ENCODE peak calls at places on chromosomes 13 and 19, in five cellular contexts. One of them, this sample, is unnamed.

GRCh38 chr19:4077800-4078683 is 11.3 kb upstream of the ZBTB7A start:
- DNase-seq in IMR-90: no peak
- DNase-seq in BE2C: no peak
- DNase-seq in vagina: no peak
- DNase-seq in uterus: peak
- DNase-seq in this sample: peak

GRCh38 chr13:111962431-111962891 is 104.5 kb upstream of the SOX1 start:
- DNase-seq in IMR-90: no peak
- DNase-seq in BE2C: no peak
- DNase-seq in vagina: no peak
- DNase-seq in uterus: no peak
- DNase-seq in this sample: no peak

GRCh38 chr19:51431124-51431523 is 13.7 kb upstream of the SIGLEC10 start:
- DNase-seq in IMR-90: no peak
- DNase-seq in BE2C: no peak
- DNase-seq in vagina: no peak
- DNase-seq in uterus: no peak
- DNase-seq in this sample: no peak

GRCh38 chr13:47661076-47661475 is 340.0 kb downstream of the SUCLA2 start:
- DNase-seq in IMR-90: peak
- DNase-seq in BE2C: no peak
- DNase-seq in vagina: no peak
- DNase-seq in uterus: no peak
- DNase-seq in this sample: no peak

GRCh38 chr19:18385675-18386542 is at the start of gene GDF15:
- DNase-seq in IMR-90: peak
- DNase-seq in BE2C: peak
- DNase-seq in vagina: no peak
- DNase-seq in uterus: peak
- DNase-seq in this sample: peak

GRCh38 chr13:23612182-23612581 is 42.0 kb downstream of the TNFRSF19 start:
- DNase-seq in IMR-90: no peak
- DNase-seq in BE2C: no peak
- DNase-seq in vagina: no peak
- DNase-seq in uterus: no peak
- DNase-seq in this sample: no peak

GRCh38 chr13:50421457-50422130 is 406.4 kb downstream of the KCNRG start:
- DNase-seq in IMR-90: peak
- DNase-seq in BE2C: no peak
- DNase-seq in vagina: no peak
- DNase-seq in uterus: no peak
- DNase-seq in this sample: no peak

GRCh38 chr13:20462533-20462915 is 63.1 kb downstream of the CRYL1 start:
- DNase-seq in IMR-90: no peak
- DNase-seq in BE2C: no peak
- DNase-seq in vagina: peak
- DNase-seq in uterus: no peak
- DNase-seq in this sample: no peak

GRCh38 chr19:3798137-3798536 is 12.0 kb upstream of the MATK start:
- DNase-seq in IMR-90: no peak
- DNase-seq in BE2C: no peak
- DNase-seq in vagina: no peak
- DNase-seq in uterus: no peak
- DNase-seq in this sample: no peak

GRCh38 chr13:110826101-110826500 is 88.8 kb downstream of the ANKRD10 start:
- DNase-seq in IMR-90: no peak
- DNase-seq in BE2C: no peak
- DNase-seq in vagina: peak
- DNase-seq in uterus: no peak
- DNase-seq in this sample: no peak

GRCh38 chr13:100513987-100514670 is 74.5 kb downstream of the GGACT start:
- DNase-seq in IMR-90: no peak
- DNase-seq in BE2C: no peak
- DNase-seq in vagina: peak
- DNase-seq in uterus: no peak
- DNase-seq in this sample: no peak

GRCh38 chr19:38703509-38703908 is 40.8 kb downstream of the CAPN12 start:
- DNase-seq in IMR-90: no peak
- DNase-seq in BE2C: no peak
- DNase-seq in vagina: no peak
- DNase-seq in uterus: no peak
- DNase-seq in this sample: no peak

GRCh38 chr13:110501188-110501587 is 60.3 kb downstream of the RAB20 start:
- DNase-seq in IMR-90: no peak
- DNase-seq in BE2C: no peak
- DNase-seq in vagina: no peak
- DNase-seq in uterus: no peak
- DNase-seq in this sample: no peak

GRCh38 chr13:110322126-110322827 is 15.2 kb downstream of the COL4A2 start:
- DNase-seq in IMR-90: no peak
- DNase-seq in BE2C: no peak
- DNase-seq in vagina: no peak
- DNase-seq in uterus: no peak
- DNase-seq in this sample: no peak

GRCh38 chr13:41557719-41558118 is 100.4 kb downstream of the RGCC start:
- DNase-seq in IMR-90: no peak
- DNase-seq in BE2C: no peak
- DNase-seq in vagina: no peak
- DNase-seq in uterus: no peak
- DNase-seq in this sample: no peak

GRCh38 chr13:88136098-88136790 is 465.1 kb downstream of the SLITRK5 start:
- DNase-seq in IMR-90: no peak
- DNase-seq in BE2C: no peak
- DNase-seq in vagina: no peak
- DNase-seq in uterus: no peak
- DNase-seq in this sample: no peak

GRCh38 chr13:109737606-109738005 is 48.8 kb downstream of the IRS2 start:
- DNase-seq in IMR-90: peak
- DNase-seq in BE2C: no peak
- DNase-seq in vagina: peak
- DNase-seq in uterus: no peak
- DNase-seq in this sample: no peak

GRCh38 chr19:5257155-5258045 is 83.2 kb downstream of the PTPRS start:
- DNase-seq in IMR-90: no peak
- DNase-seq in BE2C: no peak
- DNase-seq in vagina: no peak
- DNase-seq in uterus: no peak
- DNase-seq in this sample: no peak

GRCh38 chr19:2353895-2354592 is 6.0 kb upstream of the TMPRSS9 start:
- DNase-seq in IMR-90: no peak
- DNase-seq in BE2C: peak
- DNase-seq in vagina: no peak
- DNase-seq in uterus: no peak
- DNase-seq in this sample: no peak
- TF ChIP-seq CTCF in IMR-90: no peak
- TF ChIP-seq CTCF in BE2C: no peak
- TF ChIP-seq CTCF in vagina: no peak
- TF ChIP-seq CTCF in uterus: no peak
- TF ChIP-seq CTCF in this sample: no peak

GRCh38 chr13:42660367-42660965 is 86.5 kb downstream of the TNFSF11 start:
- DNase-seq in IMR-90: peak
- DNase-seq in BE2C: no peak
- DNase-seq in vagina: no peak
- DNase-seq in uterus: no peak
- DNase-seq in this sample: no peak
- TF ChIP-seq CTCF in IMR-90: peak
- TF ChIP-seq CTCF in BE2C: peak
- TF ChIP-seq CTCF in vagina: no peak
- TF ChIP-seq CTCF in uterus: no peak
- TF ChIP-seq CTCF in this sample: no peak

GRCh38 chr19:48821633-48822032 is 10.8 kb upstream of the BCAT2 start:
- DNase-seq in IMR-90: no peak
- DNase-seq in BE2C: no peak
- DNase-seq in vagina: no peak
- DNase-seq in uterus: no peak
- DNase-seq in this sample: no peak

GRCh38 chr19:48822514-48822913 is 11.7 kb upstream of the BCAT2 start:
- DNase-seq in IMR-90: no peak
- DNase-seq in BE2C: no peak
- DNase-seq in vagina: no peak
- DNase-seq in uterus: no peak
- DNase-seq in this sample: no peak

GRCh38 chr19:48830088-48830487 is 6.2 kb downstream of the HSD17B14 start:
- DNase-seq in IMR-90: no peak
- DNase-seq in BE2C: no peak
- DNase-seq in vagina: no peak
- DNase-seq in uterus: no peak
- DNase-seq in this sample: no peak

GRCh38 chr19:48830965-48831364 is 5.3 kb downstream of the HSD17B14 start:
- DNase-seq in IMR-90: no peak
- DNase-seq in BE2C: no peak
- DNase-seq in vagina: no peak
- DNase-seq in uterus: no peak
- DNase-seq in this sample: no peak

GRCh38 chr19:48826606-48827020 is 9.7 kb downstream of the HSD17B14 start:
- DNase-seq in IMR-90: no peak
- DNase-seq in BE2C: no peak
- DNase-seq in vagina: no peak
- DNase-seq in uterus: no peak
- DNase-seq in this sample: no peak
- TF ChIP-seq CTCF in IMR-90: no peak
- TF ChIP-seq CTCF in BE2C: peak
- TF ChIP-seq CTCF in vagina: no peak
- TF ChIP-seq CTCF in uterus: no peak
- TF ChIP-seq CTCF in this sample: no peak

GRCh38 chr19:45820413-45821102 is 5.5 kb upstream of the RSPH6A start:
- DNase-seq in IMR-90: no peak
- DNase-seq in BE2C: no peak
- DNase-seq in vagina: no peak
- DNase-seq in uterus: no peak
- DNase-seq in this sample: no peak
- TF ChIP-seq CTCF in IMR-90: no peak
- TF ChIP-seq CTCF in BE2C: no peak
- TF ChIP-seq CTCF in vagina: no peak
- TF ChIP-seq CTCF in uterus: no peak
- TF ChIP-seq CTCF in this sample: no peak